ENCODE peak calls at places on chromosomes 16 and 17, in ten cellular contexts. T is T-helper 1 cell; G is stimulated activated CD4-positive, alpha-beta T cell treated with anti-CD3 and anti-CD28 coated beads, Interleukin-2, amount 100 ng/mL, for 48 hours; O is cardiac muscle cell; F is stimulated activated CD8-positive, alpha-beta memory T cell treated with anti-CD3 and anti-CD28 coated beads, Interleukin-4, amount 100 ng/mL, for 24 hours; X is NCI-H1436 treated with DMSO at 0.1 percent for 48 hours; B is H54; Y is RPMI7951; C is activated T-helper 1 cell treated with Interleukin-2 at 50 U/mL for 16 hours; L is glomerular endothelial cell. V is an unnamed sample.

GRCh38 chr16:57863434-57864160 is 61.3 kb upstream of the KIFC3 start:
- DNase-seq in G (no peak), L (peak), X (no peak), T (no peak), C (no peak), Y (peak), B (peak), O (peak), F (no peak), V (peak)

GRCh38 chr17:54408741-54409140 is 491.9 kb upstream of the TOM1L1 start:
- DNase-seq in C (no peak), B (no peak), F (no peak), L (no peak), X (no peak), O (no peak), T (no peak), G (no peak), Y (no peak), V (no peak)

GRCh38 chr16:84942786-84943185 is 68.5 kb downstream of the ZDHHC7 start:
- DNase-seq in B (no peak), L (no peak), O (no peak), Y (peak), C (no peak), X (no peak), F (no peak), T (no peak), G (no peak), V (no peak)

GRCh38 chr17:78723957-78724356 is 58.1 kb downstream of the CYTH1 start:
- DNase-seq in G (no peak), B (no peak), Y (no peak), O (no peak), T (no peak), X (no peak), F (no peak), C (no peak), L (no peak), V (no peak)

GRCh38 chr17:38958756-38959155 is 8.4 kb downstream of the FBXO47 start:
- DNase-seq in F (no peak), G (no peak), T (no peak), Y (no peak), O (peak), L (no peak), X (no peak), B (no peak), C (no peak), V (peak)

GRCh38 chr16:81708459-81709368 is 70.4 kb upstream of the PLCG2 start:
- DNase-seq in T (no peak), F (no peak), X (no peak), G (no peak), C (no peak), L (no peak), B (no peak), Y (no peak), O (no peak), V (no peak)

GRCh38 chr17:45339646-45340605 is 23.1 kb upstream of the MAP3K14 start:
- DNase-seq in G (no peak), Y (no peak), T (no peak), B (no peak), X (no peak), O (no peak), C (no peak), L (no peak), F (no peak), V (no peak)

GRCh38 chr16:88746511-88746910 is 38.5 kb downstream of the PIEZO1 start:
- DNase-seq in F (no peak), G (no peak), O (peak), Y (no peak), X (no peak), B (no peak), L (no peak), C (no peak), T (no peak), V (no peak)

GRCh38 chr17:82021728-82022309 is 859 bp downstream of the CENPX start:
- DNase-seq in C (no peak), B (no peak), X (no peak), O (no peak), T (no peak), F (no peak), G (no peak), Y (no peak), L (no peak), V (no peak)

GRCh38 chr17:27415090-27415795 is 41.0 kb upstream of the KSR1 start:
- DNase-seq in Y (no peak), C (no peak), L (no peak), B (no peak), X (no peak), F (no peak), O (no peak), G (no peak), T (no peak), V (no peak)

GRCh38 chr16:21684199-21684598 is 20.4 kb downstream of the OTOA start:
- DNase-seq in T (peak), O (peak), L (no peak), B (no peak), G (peak), X (no peak), F (no peak), C (no peak), Y (no peak), V (no peak)

V was measured in BJ.